ENCODE peak calls at places on chromosome 11, in six cellular contexts. One of them, this sample, is unnamed. For H4K20me1, the result is how much of the 10 kb centered on the place peaks cover.

GRCh38 chr11:122595246-122595645 is 60.3 kb upstream of the UBASH3B start:
- DNase-seq in hepatocyte: no peak
- DNase-seq in PC-3: no peak
- DNase-seq in OCI-LY7: no peak
- DNase-seq in neural progenitor cell: no peak
- DNase-seq in GM23248: no peak
- DNase-seq in this sample: no peak

GRCh38 chr11:116513894-116514293 is 258.9 kb downstream of the BUD13 start:
- DNase-seq in hepatocyte: peak
- DNase-seq in PC-3: peak
- DNase-seq in OCI-LY7: no peak
- DNase-seq in neural progenitor cell: peak
- DNase-seq in GM23248: peak
- DNase-seq in this sample: peak

GRCh38 chr11:83033972-83034672 is 37.6 kb downstream of the RAB30 start:
- DNase-seq in hepatocyte: peak
- DNase-seq in PC-3: peak
- DNase-seq in OCI-LY7: no peak
- DNase-seq in neural progenitor cell: peak
- DNase-seq in GM23248: peak
- DNase-seq in this sample: peak

GRCh38 chr11:3201677-3202181 is 16.9 kb downstream of the MRGPRG start:
- DNase-seq in hepatocyte: no peak
- DNase-seq in PC-3: no peak
- DNase-seq in OCI-LY7: no peak
- DNase-seq in neural progenitor cell: no peak
- DNase-seq in GM23248: no peak
- DNase-seq in this sample: no peak

GRCh38 chr11:20367313-20367948 is 3.9 kb downstream of the HTATIP2 start:
- DNase-seq in hepatocyte: peak
- DNase-seq in PC-3: peak
- DNase-seq in OCI-LY7: no peak
- DNase-seq in neural progenitor cell: no peak
- DNase-seq in GM23248: peak
- DNase-seq in this sample: no peak

GRCh38 chr11:18704045-18704645 is 5.6 kb downstream of the TMEM86A start:
- DNase-seq in hepatocyte: no peak
- DNase-seq in PC-3: no peak
- DNase-seq in OCI-LY7: no peak
- DNase-seq in neural progenitor cell: no peak
- DNase-seq in GM23248: no peak
- DNase-seq in this sample: no peak

GRCh38 chr11:57500526-57500925 is 15.0 kb downstream of the SLC43A1 start:
- DNase-seq in hepatocyte: no peak
- DNase-seq in PC-3: no peak
- DNase-seq in OCI-LY7: no peak
- DNase-seq in neural progenitor cell: no peak
- DNase-seq in GM23248: no peak
- DNase-seq in this sample: no peak

GRCh38 chr11:81987829-81988472 is 745.7 kb downstream of the FAM181B start:
- DNase-seq in hepatocyte: peak
- DNase-seq in PC-3: no peak
- DNase-seq in OCI-LY7: no peak
- DNase-seq in neural progenitor cell: no peak
- DNase-seq in GM23248: peak
- DNase-seq in this sample: no peak

GRCh38 chr11:75851203-75851602 is 36.2 kb downstream of the UVRAG start:
- DNase-seq in hepatocyte: no peak
- DNase-seq in PC-3: no peak
- DNase-seq in OCI-LY7: no peak
- DNase-seq in neural progenitor cell: no peak
- DNase-seq in GM23248: peak
- DNase-seq in this sample: no peak

GRCh38 chr11:128488471-128488870 is 98.9 kb downstream of the ETS1 start:
- DNase-seq in hepatocyte: no peak
- DNase-seq in PC-3: peak
- DNase-seq in OCI-LY7: no peak
- DNase-seq in neural progenitor cell: no peak
- DNase-seq in GM23248: peak
- DNase-seq in this sample: no peak

GRCh38 chr11:86245369-86246292 is 1.1 kb downstream of the EED start:
- DNase-seq in hepatocyte: peak
- DNase-seq in PC-3: no peak
- DNase-seq in OCI-LY7: peak
- DNase-seq in neural progenitor cell: peak
- DNase-seq in GM23248: peak
- DNase-seq in this sample: no peak

GRCh38 chr11:130634981-130635473 is 186.6 kb downstream of the ADAMTS15 start:
- DNase-seq in hepatocyte: no peak
- DNase-seq in PC-3: peak
- DNase-seq in OCI-LY7: no peak
- DNase-seq in neural progenitor cell: no peak
- DNase-seq in GM23248: peak
- DNase-seq in this sample: no peak

GRCh38 chr11:96044747-96045146 is 120.8 kb upstream of the MTMR2 start:
- DNase-seq in hepatocyte: no peak
- DNase-seq in PC-3: no peak
- DNase-seq in OCI-LY7: no peak
- DNase-seq in neural progenitor cell: no peak
- DNase-seq in GM23248: no peak
- DNase-seq in this sample: no peak

GRCh38 chr11:57668467-57668890 is 565 bp downstream of the ZDHHC5 start:
- DNase-seq in hepatocyte: no peak
- DNase-seq in PC-3: peak
- DNase-seq in OCI-LY7: peak
- DNase-seq in neural progenitor cell: no peak
- DNase-seq in GM23248: peak
- DNase-seq in this sample: peak

GRCh38 chr11:73851046-73851764 is 25.4 kb downstream of the COA4 start:
- DNase-seq in hepatocyte: no peak
- DNase-seq in PC-3: no peak
- DNase-seq in OCI-LY7: no peak
- DNase-seq in neural progenitor cell: no peak
- DNase-seq in GM23248: no peak
- DNase-seq in this sample: no peak

GRCh38 chr11:110565344-110565684 is 135.6 kb downstream of the FDX1 start:
- DNase-seq in hepatocyte: peak
- DNase-seq in PC-3: no peak
- DNase-seq in OCI-LY7: no peak
- DNase-seq in neural progenitor cell: peak
- DNase-seq in GM23248: peak
- DNase-seq in this sample: no peak

GRCh38 chr11:113555071-113555739 is 80.0 kb upstream of the DRD2 start:
- DNase-seq in hepatocyte: no peak
- DNase-seq in PC-3: no peak
- DNase-seq in OCI-LY7: no peak
- DNase-seq in neural progenitor cell: no peak
- DNase-seq in GM23248: no peak
- DNase-seq in this sample: no peak

GRCh38 chr11:124896071-124896750 is 1.5 kb downstream of the ROBO4 start:
- DNase-seq in hepatocyte: no peak
- DNase-seq in PC-3: peak
- DNase-seq in OCI-LY7: no peak
- DNase-seq in neural progenitor cell: no peak
- DNase-seq in GM23248: no peak
- DNase-seq in this sample: no peak

GRCh38 chr11:83557638-83558037 is 271.5 kb upstream of the CCDC90B start:
- DNase-seq in hepatocyte: no peak
- DNase-seq in PC-3: no peak
- DNase-seq in OCI-LY7: no peak
- DNase-seq in neural progenitor cell: no peak
- DNase-seq in GM23248: no peak
- DNase-seq in this sample: no peak

GRCh38 chr11:128553662-128554392 is 33.5 kb downstream of the ETS1 start:
- DNase-seq in hepatocyte: peak
- DNase-seq in PC-3: peak
- DNase-seq in OCI-LY7: peak
- DNase-seq in neural progenitor cell: peak
- DNase-seq in GM23248: peak
- DNase-seq in this sample: no peak

GRCh38 chr11:32343325-32344008 is 91.9 kb downstream of the WT1 start:
- DNase-seq in hepatocyte: no peak
- DNase-seq in PC-3: no peak
- DNase-seq in OCI-LY7: no peak
- DNase-seq in neural progenitor cell: no peak
- DNase-seq in GM23248: no peak
- DNase-seq in this sample: peak

GRCh38 chr11:61497473-61497872 is 11.1 kb upstream of the LRRC10B start:
- DNase-seq in hepatocyte: no peak
- DNase-seq in PC-3: no peak
- DNase-seq in OCI-LY7: no peak
- DNase-seq in neural progenitor cell: no peak
- DNase-seq in GM23248: no peak
- DNase-seq in this sample: no peak

GRCh38 chr11:17219016-17219415 is 11.2 kb upstream of the PIK3C2A start:
- DNase-seq in hepatocyte: no peak
- DNase-seq in PC-3: no peak
- DNase-seq in OCI-LY7: no peak
- DNase-seq in neural progenitor cell: no peak
- DNase-seq in GM23248: peak
- DNase-seq in this sample: no peak

GRCh38 chr11:68324695-68325094 is 12.3 kb downstream of the LRP5 start:
- DNase-seq in hepatocyte: no peak
- DNase-seq in PC-3: no peak
- DNase-seq in OCI-LY7: no peak
- DNase-seq in neural progenitor cell: no peak
- DNase-seq in GM23248: no peak
- DNase-seq in this sample: no peak

GRCh38 chr11:32436751-32437405 is 1.5 kb upstream of the WT1 start:
- DNase-seq in hepatocyte: no peak
- DNase-seq in PC-3: no peak
- DNase-seq in OCI-LY7: no peak
- DNase-seq in neural progenitor cell: peak
- DNase-seq in GM23248: no peak
- DNase-seq in this sample: no peak

DNA sequence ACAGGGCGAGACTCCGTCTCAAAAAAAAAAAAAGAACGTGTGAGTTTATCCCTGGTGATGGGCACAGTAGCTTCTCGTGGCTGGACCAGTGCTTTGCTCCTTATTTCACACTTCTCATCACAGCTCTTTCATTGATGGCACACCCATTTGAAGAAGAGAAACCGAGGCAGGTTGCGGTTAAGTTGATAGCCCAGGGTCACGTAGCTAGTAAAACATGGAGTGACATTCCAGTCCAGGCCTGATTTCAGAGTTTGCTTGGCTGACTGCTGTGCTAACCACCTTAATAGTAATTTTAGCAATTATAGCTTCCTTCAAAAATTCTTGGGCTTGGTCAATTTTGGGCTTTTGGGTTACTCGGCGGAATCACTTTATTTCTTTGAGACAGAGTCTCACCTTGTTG is 25.8 kb downstream of the AP2A2 start:
- DNase-seq in hepatocyte: no peak
- DNase-seq in PC-3: no peak
- DNase-seq in OCI-LY7: no peak
- DNase-seq in neural progenitor cell: no peak
- DNase-seq in GM23248: no peak
- DNase-seq in this sample: no peak
- H4K20me1 ChIP-seq in hepatocyte: under half
- H4K20me1 ChIP-seq in PC-3: under half
- H4K20me1 ChIP-seq in OCI-LY7: under half
- H4K20me1 ChIP-seq in neural progenitor cell: half or more
- H4K20me1 ChIP-seq in GM23248: under half
- H4K20me1 ChIP-seq in this sample: under half

DNA sequence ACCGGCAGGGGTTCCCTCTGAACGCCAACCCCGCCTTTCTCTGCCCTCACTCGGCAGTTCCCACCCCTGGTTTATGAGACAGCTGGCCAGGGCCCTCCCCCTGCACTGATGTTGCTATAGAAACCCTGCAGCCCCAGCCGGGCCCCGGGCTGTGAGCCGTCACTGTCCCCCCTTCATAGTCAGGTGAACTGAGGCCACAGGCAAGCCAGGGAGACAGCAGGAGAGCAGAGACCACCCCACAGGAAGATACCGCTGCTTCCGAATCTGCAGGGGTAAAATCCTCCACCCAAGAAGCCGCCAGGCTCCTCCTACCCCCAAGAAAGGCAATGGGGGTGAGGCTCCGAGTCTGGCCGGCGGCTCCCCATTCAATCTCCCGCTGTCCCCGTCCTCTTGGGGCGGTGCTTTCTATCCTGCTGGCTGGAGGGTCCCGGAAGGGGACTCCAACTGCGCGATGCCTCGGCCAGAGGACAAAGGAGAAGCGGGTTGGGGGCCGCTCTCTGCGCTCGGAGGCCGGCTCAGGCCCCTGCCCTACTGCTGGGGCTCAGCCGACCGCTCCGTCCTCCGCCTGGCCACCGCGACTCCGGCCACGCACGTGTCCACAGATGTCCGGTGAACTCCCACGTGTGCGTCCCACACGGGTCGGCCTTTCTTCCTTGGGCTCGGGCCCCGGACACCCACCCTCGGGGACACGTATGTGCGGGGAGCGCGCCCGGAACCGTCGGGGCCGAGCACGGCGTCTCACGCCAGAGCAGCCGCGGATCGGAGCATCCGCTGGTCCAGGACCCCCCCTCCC is 585 bp downstream of the SLC25A22 start:
- DNase-seq in hepatocyte: peak
- DNase-seq in PC-3: peak
- DNase-seq in OCI-LY7: peak
- DNase-seq in neural progenitor cell: peak
- DNase-seq in GM23248: peak
- DNase-seq in this sample: peak
- H4K20me1 ChIP-seq in hepatocyte: under half
- H4K20me1 ChIP-seq in PC-3: under half
- H4K20me1 ChIP-seq in OCI-LY7: under half
- H4K20me1 ChIP-seq in neural progenitor cell: under half
- H4K20me1 ChIP-seq in GM23248: under half
- H4K20me1 ChIP-seq in this sample: under half

GRCh38 chr11:1870326-1870696 is 17.4 kb downstream of the LSP1 start:
- DNase-seq in hepatocyte: no peak
- DNase-seq in PC-3: no peak
- DNase-seq in OCI-LY7: no peak
- DNase-seq in neural progenitor cell: no peak
- DNase-seq in GM23248: no peak
- DNase-seq in this sample: no peak

GRCh38 chr11:1867381-1867780 is 14.5 kb downstream of the LSP1 start:
- DNase-seq in hepatocyte: no peak
- DNase-seq in PC-3: no peak
- DNase-seq in OCI-LY7: no peak
- DNase-seq in neural progenitor cell: no peak
- DNase-seq in GM23248: no peak
- DNase-seq in this sample: no peak

GRCh38 chr11:1868056-1868635 is 15.3 kb downstream of the LSP1 start:
- DNase-seq in hepatocyte: no peak
- DNase-seq in PC-3: no peak
- DNase-seq in OCI-LY7: no peak
- DNase-seq in neural progenitor cell: no peak
- DNase-seq in GM23248: no peak
- DNase-seq in this sample: no peak

GRCh38 chr11:1869427-1870325 is 16.8 kb downstream of the LSP1 start:
- DNase-seq in hepatocyte: no peak
- DNase-seq in PC-3: no peak
- DNase-seq in OCI-LY7: no peak
- DNase-seq in neural progenitor cell: peak
- DNase-seq in GM23248: peak
- DNase-seq in this sample: no peak

GRCh38 chr11:1868636-1869291 is 15.9 kb downstream of the LSP1 start:
- DNase-seq in hepatocyte: no peak
- DNase-seq in PC-3: no peak
- DNase-seq in OCI-LY7: no peak
- DNase-seq in neural progenitor cell: no peak
- DNase-seq in GM23248: no peak
- DNase-seq in this sample: no peak
- H4K20me1 ChIP-seq in hepatocyte: under half
- H4K20me1 ChIP-seq in PC-3: under half
- H4K20me1 ChIP-seq in OCI-LY7: under half
- H4K20me1 ChIP-seq in neural progenitor cell: under half
- H4K20me1 ChIP-seq in GM23248: under half
- H4K20me1 ChIP-seq in this sample: under half

GRCh38 chr11:9396310-9396709 is 11.9 kb downstream of the IPO7 start:
- DNase-seq in hepatocyte: no peak
- DNase-seq in PC-3: no peak
- DNase-seq in OCI-LY7: no peak
- DNase-seq in neural progenitor cell: no peak
- DNase-seq in GM23248: no peak
- DNase-seq in this sample: no peak
- H4K20me1 ChIP-seq in hepatocyte: half or more
- H4K20me1 ChIP-seq in PC-3: half or more
- H4K20me1 ChIP-seq in OCI-LY7: under half
- H4K20me1 ChIP-seq in neural progenitor cell: half or more
- H4K20me1 ChIP-seq in GM23248: under half
- H4K20me1 ChIP-seq in this sample: half or more

This sample was measured in MM.1S.